ENCODE peak calls at places on chromosomes 5 and 9, in ten cellular contexts. X is K562, T is HepG2, P is Panc1, D is gastrocnemius medialis, E is uterus, F is heart left ventricle, Q is body of pancreas, C is heart right ventricle, W is tibial nerve. I is an unnamed sample. For H3K36me3, the result is how much of the 10 kb centered on the place peaks cover.

GRCh38 chr9:93156475-93157008 is 22.5 kb upstream of the NINJ1 start:
- DNase-seq in X (no peak), T (no peak), P (no peak), D (no peak), E (no peak), F (no peak), Q (no peak), C (no peak), W (no peak), I (no peak)

GRCh38 chr5:122439645-122440044 is 127.6 kb downstream of the SNCAIP start:
- DNase-seq in X (no peak), T (no peak), P (no peak), D (no peak), E (no peak), F (no peak), Q (no peak), C (no peak), W (no peak), I (no peak)

GRCh38 chr9:6232546-6232945 is 16.9 kb downstream of the IL33 start:
- DNase-seq in X (no peak), T (no peak), P (no peak), D (no peak), E (no peak), F (no peak), Q (no peak), C (no peak), W (no peak), I (no peak)

GRCh38 chr5:77012601-77013000 is 17.6 kb upstream of the AGGF1 start:
- DNase-seq in X (no peak), T (no peak), P (no peak), D (no peak), E (no peak), F (no peak), Q (no peak), C (no peak), W (no peak), I (no peak)

GRCh38 chr9:14706530-14707140 is 13.4 kb upstream of the ZDHHC21 start:
- DNase-seq in X (no peak), T (no peak), P (no peak), D (no peak), E (no peak), F (no peak), Q (no peak), C (no peak), W (no peak), I (no peak)

GRCh38 chr5:123300266-123300665 is 122.9 kb downstream of the CEP120 start:
- DNase-seq in X (no peak), T (no peak), P (no peak), D (no peak), E (no peak), F (no peak), Q (no peak), C (no peak), W (no peak), I (no peak)

GRCh38 chr5:178113841-178114324 is 551 bp downstream of the N4BP3 start:
- DNase-seq in X (peak), T (no peak), P (no peak), D (no peak), E (no peak), F (peak), Q (no peak), C (no peak), W (no peak), I (no peak)

GRCh38 chr5:91556-92263 is at the start of gene PLEKHG4B:
- DNase-seq in X (no peak), T (no peak), P (no peak), D (no peak), E (no peak), F (peak), Q (no peak), C (no peak), W (no peak), I (no peak)

GRCh38 chr5:51416149-51416548 is 32.9 kb downstream of the ISL1 start:
- DNase-seq in X (no peak), T (no peak), P (no peak), D (no peak), E (no peak), F (no peak), Q (no peak), C (no peak), W (no peak), I (no peak)

GRCh38 chr5:139124774-139125391 is 73.3 kb downstream of the SIL1 start:
- DNase-seq in X (no peak), T (no peak), P (no peak), D (no peak), E (no peak), F (no peak), Q (no peak), C (no peak), W (no peak), I (no peak)

GRCh38 chr5:180900178-180900577 is 1.2 kb downstream of the BTNL8 start:
- DNase-seq in X (no peak), T (no peak), P (no peak), D (no peak), E (no peak), F (no peak), Q (no peak), C (no peak), W (no peak), I (no peak)

GRCh38 chr5:170355601-170356098 is 33.5 kb downstream of the KCNMB1 start:
- DNase-seq in X (no peak), T (no peak), P (no peak), D (peak), E (no peak), F (no peak), Q (peak), C (peak), W (no peak), I (no peak)

GRCh38 chr9:114674798-114675554 is 7.0 kb downstream of the TEX48 start:
- DNase-seq in X (no peak), T (no peak), P (no peak), D (no peak), E (no peak), F (no peak), Q (no peak), C (no peak), W (no peak), I (no peak)

GRCh38 chr9:79731483-79731882 is 159.7 kb downstream of the TLE4 start:
- DNase-seq in X (no peak), T (no peak), P (no peak), D (no peak), E (no peak), F (no peak), Q (no peak), C (no peak), W (no peak), I (no peak)

GRCh38 chr9:114775981-114776380 is 29.9 kb downstream of the TNFSF15 start:
- DNase-seq in X (no peak), T (no peak), P (no peak), D (no peak), E (no peak), F (no peak), Q (no peak), C (no peak), W (no peak), I (no peak)

GRCh38 chr9:6054280-6055099 is 39.1 kb upstream of the RANBP6 start:
- DNase-seq in X (peak), T (peak), P (peak), D (peak), E (peak), F (no peak), Q (peak), C (peak), W (peak), I (no peak)

GRCh38 chr5:53418409-53418808 is 62.0 kb upstream of the FST start:
- DNase-seq in X (no peak), T (no peak), P (no peak), D (no peak), E (no peak), F (no peak), Q (no peak), C (no peak), W (no peak), I (no peak)

GRCh38 chr5:158297002-158297527 is 438.1 kb upstream of the CLINT1 start:
- DNase-seq in X (no peak), T (no peak), P (no peak), D (no peak), E (no peak), F (no peak), Q (no peak), C (no peak), W (no peak), I (no peak)

GRCh38 chr5:53368516-53368915 is 111.9 kb upstream of the FST start:
- DNase-seq in X (no peak), T (no peak), P (no peak), D (no peak), E (no peak), F (no peak), Q (no peak), C (no peak), W (no peak), I (no peak)

GRCh38 chr5:116759860-116760644 is 185.4 kb upstream of the SEMA6A start:
- DNase-seq in X (no peak), T (peak), P (no peak), D (peak), E (no peak), F (no peak), Q (no peak), C (no peak), W (no peak), I (no peak)

GRCh38 chr9:70427161-70427945 is 12.9 kb upstream of the KLF9 start:
- DNase-seq in X (no peak), T (no peak), P (no peak), D (no peak), E (peak), F (no peak), Q (no peak), C (no peak), W (no peak), I (no peak)

GRCh38 chr5:135031146-135031812 is 2.7 kb downstream of the PITX1 start:
- DNase-seq in X (no peak), T (no peak), P (no peak), D (no peak), E (no peak), F (peak), Q (no peak), C (no peak), W (no peak), I (no peak)

GRCh38 chr5:33850100-33850594 is 41.6 kb downstream of the ADAMTS12 start:
- DNase-seq in X (peak), T (peak), P (no peak), D (no peak), E (no peak), F (no peak), Q (no peak), C (no peak), W (no peak), I (no peak)

GRCh38 chr5:168931638-168932345 is 352.6 kb upstream of the PANK3 start:
- DNase-seq in X (no peak), T (no peak), P (no peak), D (peak), E (no peak), F (no peak), Q (no peak), C (no peak), W (no peak), I (no peak)

GRCh38 chr5:10424124-10424731 is 17.5 kb upstream of the ROPN1L start:
- DNase-seq in X (peak), T (peak), P (no peak), D (peak), E (no peak), F (no peak), Q (no peak), C (no peak), W (no peak), I (peak)

GRCh38 chr5:40486437-40487270 is 193.1 kb upstream of the PTGER4 start:
- DNase-seq in X (no peak), T (no peak), P (no peak), D (no peak), E (no peak), F (no peak), Q (no peak), C (no peak), W (peak), I (peak)

GRCh38 chr5:114243281-114243982 is 118.4 kb upstream of the KCNN2 start:
- DNase-seq in X (no peak), T (no peak), P (no peak), D (no peak), E (no peak), F (no peak), Q (no peak), C (no peak), W (no peak), I (no peak)

GRCh38 chr5:142551242-142552067 is 134.4 kb downstream of the FGF1 start:
- DNase-seq in X (no peak), T (no peak), P (no peak), D (no peak), E (no peak), F (peak), Q (no peak), C (peak), W (no peak), I (no peak)

GRCh38 chr9:130117376-130117775 is 54.8 kb upstream of the NCS1 start:
- DNase-seq in X (no peak), T (no peak), P (no peak), D (no peak), E (no peak), F (no peak), Q (no peak), C (no peak), W (no peak), I (no peak)

GRCh38 chr9:13569706-13570423 is 290.4 kb upstream of the MPDZ start:
- DNase-seq in X (no peak), T (no peak), P (no peak), D (no peak), E (no peak), F (no peak), Q (no peak), C (no peak), W (no peak), I (no peak)

GRCh38 chr5:149654893-149655505 is 73.7 kb downstream of the ARHGEF37 start:
- DNase-seq in X (no peak), T (no peak), P (no peak), D (no peak), E (no peak), F (no peak), Q (no peak), C (no peak), W (no peak), I (no peak)

GRCh38 chr9:137385061-137385655 is 37.8 kb downstream of the EXD3 start:
- DNase-seq in X (no peak), T (no peak), P (no peak), D (no peak), E (no peak), F (peak), Q (no peak), C (no peak), W (no peak), I (no peak)

GRCh38 chr5:146248536-146248935 is 45.1 kb downstream of the RBM27 start:
- DNase-seq in X (no peak), T (no peak), P (no peak), D (no peak), E (no peak), F (no peak), Q (no peak), C (no peak), W (no peak), I (no peak)

GRCh38 chr9:137778914-137779313 is 98.7 kb upstream of the CACNA1B start:
- DNase-seq in X (no peak), T (no peak), P (no peak), D (no peak), E (no peak), F (no peak), Q (no peak), C (no peak), W (no peak), I (no peak)

GRCh38 chr9:133372144-133372543 is 3.7 kb downstream of the SURF4 start:
- DNase-seq in X (no peak), T (no peak), P (no peak), D (peak), E (no peak), F (no peak), Q (no peak), C (no peak), W (no peak), I (no peak)
- H3K36me3 ChIP-seq in X (half or more), T (under half), P (under half), D (under half), E (under half), F (under half), Q (under half), C (under half), W (under half), I (under half)

GRCh38 chr9:75390951-75391350 is 302.6 kb downstream of the OSTF1 start:
- DNase-seq in X (no peak), T (no peak), P (no peak), D (no peak), E (no peak), F (no peak), Q (no peak), C (no peak), W (no peak), I (no peak)
- H3K4me3 ChIP-seq in X (no peak), T (no peak), P (no peak), D (no peak), E (no peak), F (no peak), Q (no peak), C (no peak), W (no peak), I (no peak)

GRCh38 chr5:179895861-179896260 is 11.8 kb downstream of the TBC1D9B start:
- DNase-seq in X (no peak), T (no peak), P (no peak), D (no peak), E (no peak), F (no peak), Q (no peak), C (no peak), W (no peak), I (no peak)
- H3K36me3 ChIP-seq in X (half or more), T (under half), P (under half), D (half or more), E (under half), F (half or more), Q (under half), C (under half), W (under half), I (under half)

DNA sequence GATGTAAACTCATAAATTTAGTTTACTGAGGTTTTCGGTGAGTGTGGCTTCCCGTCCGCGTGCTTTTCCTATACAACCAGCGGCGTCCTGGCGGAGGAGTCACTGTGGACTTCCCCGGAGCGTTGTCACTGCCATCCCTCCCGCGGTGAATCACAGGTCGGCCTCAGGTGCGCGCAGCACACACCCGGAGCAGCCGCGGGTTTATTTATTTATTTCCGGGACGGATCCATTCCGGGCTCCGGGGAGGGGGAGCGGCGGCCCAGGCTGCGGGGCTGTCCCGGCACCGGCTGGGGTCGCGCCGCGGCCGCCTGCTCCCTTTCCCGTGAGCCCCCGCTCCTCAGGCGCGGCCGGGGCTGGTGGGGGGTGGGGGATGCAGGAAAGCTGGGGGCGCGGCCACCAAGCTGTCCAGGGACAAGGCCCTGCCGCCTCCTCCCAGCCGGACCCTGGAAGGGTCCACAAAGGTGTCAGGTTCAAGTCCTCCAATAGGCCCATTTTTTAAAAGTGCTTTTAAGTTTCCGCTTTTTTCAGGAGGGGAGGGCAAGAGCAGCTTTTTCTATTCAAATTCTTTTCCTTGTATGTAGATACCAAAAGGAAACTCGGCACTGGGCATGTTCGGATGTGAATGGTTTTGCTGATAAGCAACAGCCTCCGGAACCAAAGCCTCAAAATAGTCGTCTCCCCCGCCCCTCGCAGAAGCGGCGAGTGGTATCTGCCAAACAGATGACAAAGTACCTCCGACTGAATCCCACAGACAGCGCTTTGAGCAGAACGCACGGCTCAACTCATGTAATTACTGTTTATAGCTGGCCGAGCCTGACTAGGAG is 192.5 kb downstream of the CD180 start:
- DNase-seq in X (peak), T (peak), P (peak), D (peak), E (peak), F (peak), Q (peak), C (peak), W (peak), I (peak)
- H3K4me3 ChIP-seq in X (peak), T (peak), P (peak), D (peak), E (peak), F (peak), Q (peak), C (peak), W (peak), I (peak)

GRCh38 chr5:87403899-87404298 is 8.8 kb downstream of the CCNH start:
- DNase-seq in X (no peak), T (no peak), P (no peak), D (no peak), E (no peak), F (no peak), Q (no peak), C (no peak), W (no peak), I (no peak)

GRCh38 chr5:87403409-87403808 is 9.3 kb downstream of the CCNH start:
- DNase-seq in X (no peak), T (no peak), P (no peak), D (no peak), E (no peak), F (no peak), Q (no peak), C (no peak), W (no peak), I (no peak)

GRCh38 chr5:87399720-87400119 is 13.0 kb downstream of the CCNH start:
- DNase-seq in X (no peak), T (no peak), P (no peak), D (no peak), E (no peak), F (no peak), Q (no peak), C (no peak), W (no peak), I (no peak)

GRCh38 chr5:87400305-87400899 is 12.3 kb downstream of the CCNH start:
- DNase-seq in X (peak), T (peak), P (no peak), D (no peak), E (no peak), F (no peak), Q (no peak), C (no peak), W (no peak), I (no peak)

GRCh38 chr5:87401626-87402025 is 11.1 kb downstream of the CCNH start:
- DNase-seq in X (no peak), T (no peak), P (no peak), D (no peak), E (no peak), F (no peak), Q (no peak), C (no peak), W (no peak), I (no peak)
- H3K36me3 ChIP-seq in X (half or more), T (under half), P (half or more), D (half or more), E (under half), F (half or more), Q (under half), C (under half), W (under half), I (under half)

DNA sequence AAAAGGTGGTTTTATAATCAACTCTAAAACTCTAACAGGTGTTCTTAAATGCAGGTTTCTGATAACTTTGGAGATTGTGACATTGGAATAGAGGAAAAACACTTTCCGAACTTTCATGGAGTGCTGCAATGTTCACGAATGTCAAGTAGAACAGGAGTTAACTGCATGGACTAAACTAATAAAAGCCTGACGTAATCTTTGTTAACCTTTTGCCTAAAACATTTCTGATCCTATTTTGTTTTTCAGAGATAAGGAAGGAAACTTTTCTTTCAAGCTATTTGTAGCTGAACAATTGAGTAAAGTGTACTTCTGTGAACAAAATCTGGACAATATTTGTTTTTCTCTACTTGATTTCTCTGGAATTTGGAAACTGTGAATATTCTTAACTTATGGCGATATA is 154.5 kb downstream of the NXNL2 start:
- DNase-seq in X (no peak), T (peak), P (no peak), D (no peak), E (no peak), F (no peak), Q (no peak), C (no peak), W (no peak), I (no peak)
- H3K4me3 ChIP-seq in X (no peak), T (no peak), P (no peak), D (no peak), E (no peak), F (no peak), Q (no peak), C (no peak), W (no peak), I (no peak)

GRCh38 chr5:151800527-151800926 is 28.8 kb downstream of the G3BP1 start:
- DNase-seq in X (no peak), T (no peak), P (no peak), D (no peak), E (no peak), F (no peak), Q (no peak), C (no peak), W (no peak), I (no peak)

GRCh38 chr5:151795426-151795825 is 23.7 kb downstream of the G3BP1 start:
- DNase-seq in X (no peak), T (no peak), P (no peak), D (no peak), E (no peak), F (no peak), Q (no peak), C (no peak), W (no peak), I (no peak)

GRCh38 chr5:151798674-151799073 is 26.9 kb downstream of the G3BP1 start:
- DNase-seq in X (no peak), T (no peak), P (no peak), D (no peak), E (no peak), F (no peak), Q (no peak), C (no peak), W (no peak), I (no peak)

DNA sequence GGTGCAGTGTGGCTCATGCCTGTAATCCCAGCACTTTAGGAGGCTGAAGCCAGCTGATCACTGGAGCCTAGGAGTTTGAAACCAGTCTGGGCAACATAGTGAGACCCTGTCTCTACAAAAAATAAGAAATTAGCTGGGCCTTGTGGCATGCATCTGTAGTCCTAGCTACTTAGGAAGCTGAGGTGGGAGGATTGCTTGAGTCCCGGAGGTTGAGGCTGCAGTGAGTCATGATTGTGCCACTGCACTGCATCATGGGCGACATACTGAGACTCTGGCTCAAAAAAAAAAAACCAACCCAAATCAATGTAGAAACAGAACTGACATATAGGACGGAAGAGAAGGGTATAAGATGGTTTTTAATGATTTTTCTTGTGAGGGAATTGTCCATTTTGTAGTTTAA is 27.7 kb downstream of the G3BP1 start:
- DNase-seq in X (no peak), T (no peak), P (no peak), D (no peak), E (no peak), F (no peak), Q (no peak), C (no peak), W (no peak), I (no peak)
- H3K36me3 ChIP-seq in X (half or more), T (under half), P (half or more), D (half or more), E (under half), F (half or more), Q (under half), C (under half), W (under half), I (under half)